ENCODE peak calls at places on chromosomes 2 and 18, in eight cellular contexts. M is HCEC 1CT; G is AG04450; L is left lung; A is colonic mucosa; N is stimulated activated CD4-positive, alpha-beta T cell treated with anti-CD3 and anti-CD28 coated beads, Interleukin-2, amount 100 ng/mL, for 48 hours; J is GM13976; D is adrenal gland. Z is an unnamed sample.

GRCh38 chr2:12766421-12766879 is 49.7 kb downstream of the TRIB2 start:
- DNase-seq in M (no peak), G (no peak), L (no peak), A (no peak), N (no peak), J (no peak), D (no peak), Z (no peak)

GRCh38 chr2:44582363-44583008 is 220.7 kb downstream of the CAMKMT start:
- DNase-seq in M (peak; percentile 55), G (no peak), L (no peak), A (no peak), N (no peak), J (no peak), D (no peak), Z (no peak)

GRCh38 chr18:32629990-32630389 is 142.8 kb downstream of the KLHL14 start:
- DNase-seq in M (no peak), G (no peak), L (no peak), A (no peak), N (no peak), J (no peak), D (no peak), Z (no peak)

GRCh38 chr2:237471457-237472186 is 15.4 kb upstream of the MLPH start:
- DNase-seq in M (peak; percentile 67), G (no peak), L (peak; percentile 56), A (no peak), N (peak; percentile 42), J (peak; percentile 53), D (no peak), Z (no peak)

GRCh38 chr2:84729224-84729623 is 151.7 kb downstream of the TRABD2A start:
- DNase-seq in M (no peak), G (no peak), L (no peak), A (peak; percentile 28), N (no peak), J (no peak), D (no peak), Z (no peak)

GRCh38 chr18:39274535-39274934 is 1708.9 kb upstream of the CELF4 start:
- DNase-seq in M (no peak), G (peak; percentile 8), L (no peak), A (no peak), N (no peak), J (no peak), D (no peak), Z (no peak)

GRCh38 chr18:3819933-3820332 is 370.0 kb downstream of the TGIF1 start:
- DNase-seq in M (no peak), G (no peak), L (no peak), A (no peak), N (no peak), J (no peak), D (no peak), Z (no peak)

GRCh38 chr2:187956906-187957534 is 334.7 kb upstream of the GULP1 start:
- DNase-seq in M (no peak), G (no peak), L (no peak), A (no peak), N (no peak), J (no peak), D (no peak), Z (no peak)

GRCh38 chr18:56309104-56309503 is 329.3 kb downstream of the TXNL1 start:
- DNase-seq in M (no peak), G (no peak), L (no peak), A (no peak), N (no peak), J (no peak), D (no peak), Z (no peak)

GRCh38 chr2:48482774-48483173 is 47.2 kb upstream of the STON1 start:
- DNase-seq in M (peak; percentile 32), G (no peak), L (no peak), A (no peak), N (no peak), J (no peak), D (peak; percentile 32), Z (no peak)

GRCh38 chr2:157894694-157895450 is 18.7 kb upstream of the ACVR1 start:
- DNase-seq in M (peak; percentile 75), G (peak; percentile 34), L (no peak), A (no peak), N (no peak), J (no peak), D (no peak), Z (no peak)

GRCh38 chr2:180130403-180130802 is 123.3 kb upstream of the CWC22 start:
- DNase-seq in M (peak; percentile 74), G (no peak), L (no peak), A (no peak), N (no peak), J (no peak), D (no peak), Z (no peak)

GRCh38 chr2:133854603-133855200 is 286.4 kb upstream of the NCKAP5 start:
- DNase-seq in M (no peak), G (no peak), L (no peak), A (no peak), N (no peak), J (no peak), D (no peak), Z (no peak)

Z was measured in CD14-positive monocyte.